ENCODE peak calls at places on chromosomes 12 and 14, in ten cellular contexts. E is CD8-positive, alpha-beta memory T cell; M is endothelial cell of umbilical vein; Z is IMR-90; Q is GM06990; U is transverse colon; F is bronchial epithelial cell; K is OCI-LY7; W is BE2C; R is neuronal stem cell. A is an unnamed sample.
A peak's percentile ranks its signal among the peaks of the same experiment; 100 is the strongest.

GRCh38 chr14:55160989-55161388 is 30.4 kb downstream of the DLGAP5 start:
- DNase-seq in E (no peak), M (peak; percentile 57), Z (peak; percentile 54), Q (no peak), U (no peak), F (peak; percentile 44), K (peak; percentile 34), W (no peak), R (no peak), A (peak; percentile 52)

GRCh38 chr14:71703477-71703876 is 228.8 kb upstream of the RGS6 start:
- DNase-seq in E (no peak), M (no peak), Z (peak; percentile 76), Q (no peak), U (no peak), F (peak; percentile 63), K (no peak), W (no peak), R (no peak), A (no peak)

GRCh38 chr12:9906888-9907287 is 25.3 kb downstream of the CLEC2A start:
- DNase-seq in E (peak; percentile 75), M (no peak), Z (no peak), Q (no peak), U (peak; percentile 9), F (peak; percentile 24), K (no peak), W (no peak), R (no peak), A (peak; percentile 43)

GRCh38 chr14:92693998-92694780 is 54.2 kb downstream of the LGMN start:
- DNase-seq in E (no peak), M (no peak), Z (no peak), Q (no peak), U (no peak), F (peak; percentile 51), K (no peak), W (no peak), R (no peak), A (no peak)

GRCh38 chr14:61484826-61485584 is 163.6 kb downstream of the PRKCH start:
- DNase-seq in E (no peak), M (no peak), Z (no peak), Q (no peak), U (no peak), F (no peak), K (no peak), W (no peak), R (no peak), A (no peak)

GRCh38 chr12:46915861-46916260 is 90.1 kb upstream of the SLC38A4 start:
- DNase-seq in E (no peak), M (no peak), Z (peak; percentile 55), Q (no peak), U (no peak), F (peak; percentile 50), K (no peak), W (no peak), R (peak; percentile 2), A (no peak)

GRCh38 chr14:75515631-75515999 is 6.7 kb upstream of the BATF start:
- DNase-seq in E (no peak), M (no peak), Z (no peak), Q (peak; percentile 72), U (no peak), F (no peak), K (peak; percentile 29), W (no peak), R (no peak), A (no peak)

GRCh38 chr12:121214855-121215745 is 5.2 kb downstream of the P2RX4 start:
- DNase-seq in E (no peak), M (peak; percentile 76), Z (peak; percentile 97), Q (no peak), U (no peak), F (peak; percentile 90), K (no peak), W (no peak), R (no peak), A (no peak)

GRCh38 chr12:12070149-12070548 is 590 bp upstream of the BCL2L14 start:
- DNase-seq in E (no peak), M (no peak), Z (no peak), Q (no peak), U (peak; percentile 13), F (no peak), K (no peak), W (no peak), R (no peak), A (no peak)

GRCh38 chr12:12070674-12071661 is at the start of gene BCL2L14:
- DNase-seq in E (no peak), M (no peak), Z (no peak), Q (no peak), U (peak; percentile 46), F (peak; percentile 42), K (no peak), W (no peak), R (no peak), A (peak; percentile 86)

DNA sequence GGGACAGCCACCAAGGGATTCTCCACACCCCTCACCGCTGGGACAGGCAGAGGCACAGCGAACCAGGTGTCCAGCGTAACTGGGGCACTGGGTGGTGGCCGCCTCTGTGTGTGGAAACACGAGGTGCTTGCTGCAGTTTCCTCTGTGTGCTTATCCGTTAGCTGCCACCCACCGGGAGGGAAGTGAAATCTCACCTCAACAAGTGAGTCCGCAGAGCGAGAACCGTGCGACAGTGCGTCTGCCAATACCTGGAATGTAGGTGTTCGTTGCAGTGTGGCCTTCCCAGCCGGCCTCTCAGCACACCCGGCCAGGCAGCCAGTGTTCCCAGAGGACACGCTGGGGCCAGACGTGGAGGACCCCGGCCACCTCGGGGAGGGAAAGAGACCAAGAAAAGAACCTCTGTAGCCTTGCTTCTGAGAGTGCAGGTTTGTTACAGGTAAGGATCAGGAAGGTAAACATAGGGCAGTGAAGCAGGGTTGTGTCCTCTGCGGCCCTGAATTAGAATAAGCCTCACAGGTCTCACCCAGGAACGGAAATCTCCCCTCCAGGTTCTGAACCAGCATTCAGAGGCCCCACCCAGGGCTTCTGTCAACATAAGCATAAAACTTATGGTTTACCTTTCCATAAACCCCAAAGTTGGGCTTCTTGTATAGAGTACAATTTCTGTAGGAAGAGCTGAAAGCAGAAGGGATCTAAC is 1.5 kb downstream of the BCL2L14 start:
- DNase-seq in E (no peak), M (no peak), Z (no peak), Q (peak; percentile 50), U (peak; percentile 74), F (no peak), K (no peak), W (no peak), R (no peak), A (no peak)
- H3K4me3 ChIP-seq in E (peak overlapping the region; percentile 55), M (no peak overlapping the region), Z (no peak overlapping the region), Q (peak overlapping the region; percentile 50), U (peak overlapping the region; percentile 45), F (no peak overlapping the region), K (no peak overlapping the region), W (no peak overlapping the region), R (no peak overlapping the region), A (peak overlapping the region; percentile 93)

GRCh38 chr14:102042699-102043098 is 44.1 kb downstream of the HSP90AA1 start:
- DNase-seq in E (no peak), M (no peak), Z (no peak), Q (no peak), U (no peak), F (no peak), K (no peak), W (no peak), R (no peak), A (no peak)

GRCh38 chr14:102046337-102047278 is 40.2 kb downstream of the HSP90AA1 start:
- DNase-seq in E (no peak), M (peak; percentile 15), Z (peak; percentile 28), Q (no peak), U (peak; percentile 90), F (peak; percentile 36), K (peak; percentile 45), W (peak; percentile 97), R (peak; percentile 71), A (peak; percentile 22)

GRCh38 chr14:102047808-102048540 is 38.9 kb downstream of the HSP90AA1 start:
- DNase-seq in E (no peak), M (no peak), Z (no peak), Q (no peak), U (no peak), F (no peak), K (no peak), W (no peak), R (no peak), A (no peak)

GRCh38 chr14:102043251-102044025 is 43.4 kb downstream of the HSP90AA1 start:
- DNase-seq in E (no peak), M (no peak), Z (no peak), Q (no peak), U (no peak), F (no peak), K (no peak), W (no peak), R (no peak), A (no peak)

GRCh38 chr14:102044566-102044965 is 42.3 kb downstream of the HSP90AA1 start:
- DNase-seq in E (no peak), M (no peak), Z (no peak), Q (no peak), U (no peak), F (no peak), K (no peak), W (no peak), R (no peak), A (no peak)
- H3K36me3 ChIP-seq in E (peaks cover 68% of the 10 kb centered on the region), M (peaks cover 32% of the 10 kb centered on the region), Z (peaks cover 82% of the 10 kb centered on the region), Q (peaks cover 59% of the 10 kb centered on the region), U (peaks cover 74% of the 10 kb centered on the region), F (peaks cover 57% of the 10 kb centered on the region), K (peaks cover 85% of the 10 kb centered on the region), W (peaks cover 85% of the 10 kb centered on the region), R (peaks cover 70% of the 10 kb centered on the region), A (peaks cover 77% of the 10 kb centered on the region)

GRCh38 chr12:12804432-12804886 is 8.7 kb upstream of the DDX47 start:
- DNase-seq in E (no peak), M (peak; percentile 68), Z (peak; percentile 95), Q (no peak), U (no peak), F (peak; percentile 99), K (no peak), W (no peak), R (no peak), A (no peak)

GRCh38 chr12:12806784-12807516 is 6.2 kb upstream of the DDX47 start:
- DNase-seq in E (no peak), M (peak; percentile 24), Z (no peak), Q (no peak), U (no peak), F (no peak), K (no peak), W (no peak), R (no peak), A (no peak)

GRCh38 chr12:12811343-12811742 is 1.8 kb upstream of the DDX47 start:
- DNase-seq in E (no peak), M (no peak), Z (no peak), Q (no peak), U (no peak), F (no peak), K (no peak), W (no peak), R (no peak), A (no peak)

GRCh38 chr12:12810507-12811143 is 2.5 kb upstream of the DDX47 start:
- DNase-seq in E (no peak), M (no peak), Z (no peak), Q (no peak), U (no peak), F (peak; percentile 30), K (no peak), W (no peak), R (no peak), A (no peak)

DNA sequence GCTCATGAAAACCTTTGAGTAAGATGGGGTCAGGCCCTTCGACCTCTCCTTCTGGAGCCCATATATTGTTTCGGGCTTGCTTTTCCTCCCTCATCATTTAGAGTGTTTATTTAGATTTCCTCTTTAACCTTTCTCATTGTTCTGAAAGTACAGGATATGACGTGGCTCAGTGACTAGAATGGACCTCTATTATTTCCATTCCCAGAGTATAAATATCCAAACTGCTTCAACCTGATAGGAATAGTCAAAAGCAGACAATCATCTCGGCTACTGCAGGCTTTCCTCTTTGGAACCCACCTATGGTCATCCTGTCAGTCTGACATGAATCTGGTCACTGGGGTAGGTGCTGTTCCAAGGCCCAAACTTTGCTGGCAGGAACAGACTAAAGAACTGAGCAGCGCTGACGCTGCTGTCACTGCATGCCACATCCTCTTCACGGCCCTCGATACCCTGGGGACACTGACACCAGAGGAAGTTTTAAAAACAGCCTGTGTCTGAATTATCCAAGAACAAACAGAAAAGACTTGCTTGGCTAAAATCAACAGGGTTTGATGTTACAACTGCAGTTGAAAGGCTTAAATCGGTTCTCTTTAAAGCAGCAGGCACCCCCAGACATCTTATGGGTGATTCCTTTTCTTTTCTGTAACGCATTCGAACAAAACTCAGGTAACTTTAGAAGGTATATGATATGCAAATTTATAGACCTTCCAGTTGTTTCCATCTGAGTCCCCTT is 5.0 kb upstream of the DDX47 start:
- DNase-seq in E (peak; percentile 76), M (peak; percentile 95), Z (peak; percentile 71), Q (peak; percentile 66), U (peak; percentile 60), F (peak; percentile 64), K (peak; percentile 82), W (no peak), R (no peak), A (peak; percentile 91)
- H3K4me3 ChIP-seq in E (peak overlapping the region; percentile 35), M (no peak overlapping the region), Z (no peak overlapping the region), Q (peak overlapping the region; percentile 9), U (no peak overlapping the region), F (no peak overlapping the region), K (peak overlapping the region; percentile 39), W (no peak overlapping the region), R (no peak overlapping the region), A (peak overlapping the region; percentile 68)

GRCh38 chr12:56983386-56983785 is 23.0 kb downstream of the ZBTB39 start:
- DNase-seq in E (no peak), M (no peak), Z (no peak), Q (no peak), U (no peak), F (no peak), K (no peak), W (no peak), R (no peak), A (no peak)
- H3K36me3 ChIP-seq in E (no peaks in the 10 kb centered on the region), M (no peaks in the 10 kb centered on the region), Z (no peaks in the 10 kb centered on the region), Q (no peaks in the 10 kb centered on the region), U (no peaks in the 10 kb centered on the region), F (no peaks in the 10 kb centered on the region), K (no peaks in the 10 kb centered on the region), W (no peaks in the 10 kb centered on the region), R (peaks cover 3% of the 10 kb centered on the region), A (no peaks in the 10 kb centered on the region)